ENCODE peak calls at places on chromosomes 4 and X, in six cellular contexts. One of them, this sample, is unnamed.

GRCh38 chr4:101458914-101459313 is 111.6 kb upstream of the PPP3CA start:
- DNase-seq in endothelial cell of umbilical vein: no peak
- DNase-seq in tibial artery: no peak
- DNase-seq in testis: no peak
- DNase-seq in IMR-90: peak
- DNase-seq in thyroid gland: no peak
- DNase-seq in this sample: peak

GRCh38 chr4:152500798-152501434 is 35.0 kb downstream of the FBXW7 start:
- DNase-seq in endothelial cell of umbilical vein: peak
- DNase-seq in tibial artery: no peak
- DNase-seq in testis: peak
- DNase-seq in IMR-90: peak
- DNase-seq in thyroid gland: peak
- DNase-seq in this sample: peak

GRCh38 chr4:38099908-38100407 is 139.8 kb downstream of the PTTG2 start:
- DNase-seq in endothelial cell of umbilical vein: peak
- DNase-seq in tibial artery: no peak
- DNase-seq in testis: no peak
- DNase-seq in IMR-90: peak
- DNase-seq in thyroid gland: no peak
- DNase-seq in this sample: no peak

GRCh38 chr4:40672528-40673522 is 43.2 kb upstream of the RBM47 start:
- DNase-seq in endothelial cell of umbilical vein: peak
- DNase-seq in tibial artery: peak
- DNase-seq in testis: peak
- DNase-seq in IMR-90: peak
- DNase-seq in thyroid gland: no peak
- DNase-seq in this sample: peak

GRCh38 chr4:85681194-85681803 is 206.3 kb downstream of the ARHGAP24 start:
- DNase-seq in endothelial cell of umbilical vein: no peak
- DNase-seq in tibial artery: peak
- DNase-seq in testis: peak
- DNase-seq in IMR-90: peak
- DNase-seq in thyroid gland: no peak
- DNase-seq in this sample: peak

GRCh38 chr4:171644430-171645057 is 168.7 kb upstream of the GALNTL6 start:
- DNase-seq in endothelial cell of umbilical vein: no peak
- DNase-seq in tibial artery: no peak
- DNase-seq in testis: peak
- DNase-seq in IMR-90: no peak
- DNase-seq in thyroid gland: no peak
- DNase-seq in this sample: no peak

GRCh38 chrX:153644356-153645125 is 2.5 kb upstream of the DUSP9 start:
- DNase-seq in endothelial cell of umbilical vein: no peak
- DNase-seq in tibial artery: no peak
- DNase-seq in testis: no peak
- DNase-seq in IMR-90: no peak
- DNase-seq in thyroid gland: no peak
- DNase-seq in this sample: peak

GRCh38 chr4:25815586-25815985 is 47.2 kb downstream of the SEL1L3 start:
- DNase-seq in endothelial cell of umbilical vein: no peak
- DNase-seq in tibial artery: no peak
- DNase-seq in testis: no peak
- DNase-seq in IMR-90: no peak
- DNase-seq in thyroid gland: no peak
- DNase-seq in this sample: peak

GRCh38 chr4:48065587-48066052 is 49.0 kb downstream of the NIPAL1 start:
- DNase-seq in endothelial cell of umbilical vein: no peak
- DNase-seq in tibial artery: no peak
- DNase-seq in testis: no peak
- DNase-seq in IMR-90: no peak
- DNase-seq in thyroid gland: no peak
- DNase-seq in this sample: no peak

GRCh38 chrX:38066934-38067333 is 60.6 kb downstream of the SYTL5 start:
- DNase-seq in endothelial cell of umbilical vein: peak
- DNase-seq in tibial artery: no peak
- DNase-seq in testis: no peak
- DNase-seq in IMR-90: no peak
- DNase-seq in thyroid gland: no peak
- DNase-seq in this sample: no peak

GRCh38 chr4:156374069-156374468 is 420.4 kb upstream of the CTSO start:
- DNase-seq in endothelial cell of umbilical vein: no peak
- DNase-seq in tibial artery: no peak
- DNase-seq in testis: no peak
- DNase-seq in IMR-90: no peak
- DNase-seq in thyroid gland: no peak
- DNase-seq in this sample: no peak

GRCh38 chrX:108945883-108946523 is 209.6 kb upstream of the IRS4 start:
- DNase-seq in endothelial cell of umbilical vein: no peak
- DNase-seq in tibial artery: no peak
- DNase-seq in testis: no peak
- DNase-seq in IMR-90: no peak
- DNase-seq in thyroid gland: no peak
- DNase-seq in this sample: no peak

GRCh38 chr4:147678796-147679549 is 5.0 kb downstream of the PRMT9 start:
- DNase-seq in endothelial cell of umbilical vein: no peak
- DNase-seq in tibial artery: no peak
- DNase-seq in testis: no peak
- DNase-seq in IMR-90: peak
- DNase-seq in thyroid gland: no peak
- DNase-seq in this sample: peak

GRCh38 chr4:159010563-159011260 is 92.2 kb upstream of the RAPGEF2 start:
- DNase-seq in endothelial cell of umbilical vein: no peak
- DNase-seq in tibial artery: peak
- DNase-seq in testis: no peak
- DNase-seq in IMR-90: peak
- DNase-seq in thyroid gland: peak
- DNase-seq in this sample: no peak

DNA sequence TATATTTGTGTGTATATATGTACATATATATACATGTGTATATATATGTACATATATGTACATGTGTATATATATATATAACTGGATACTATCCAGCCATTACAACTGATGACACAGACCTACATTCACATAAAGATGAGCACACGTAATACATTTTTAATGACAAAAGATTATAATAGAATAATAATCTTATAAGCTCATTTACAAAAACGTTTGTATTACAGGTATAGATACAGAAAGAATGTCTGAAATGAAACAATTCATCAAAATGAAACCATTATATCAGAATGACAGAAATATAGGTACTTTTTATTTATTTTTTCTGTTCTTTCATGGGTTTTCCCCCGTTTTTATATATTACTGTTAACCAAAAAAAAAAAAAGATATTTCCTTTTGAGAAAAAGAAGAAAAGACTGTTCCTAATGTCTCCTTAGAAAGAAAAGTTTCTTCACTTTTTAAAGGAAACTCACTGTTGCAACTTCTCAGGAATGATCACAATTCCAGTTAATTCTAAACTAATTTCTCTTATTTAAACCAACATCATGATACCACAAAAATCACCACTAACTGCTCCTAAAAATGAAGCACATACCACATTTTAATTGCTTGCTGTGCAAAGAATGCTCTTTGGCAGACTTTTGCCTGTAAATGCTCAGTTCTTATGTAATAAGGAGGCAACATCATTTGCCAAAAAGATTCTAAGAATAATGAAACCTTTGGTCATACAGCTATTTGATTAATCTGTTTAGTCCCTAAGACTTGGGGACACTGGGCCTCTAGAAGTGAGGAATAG is 18.9 kb downstream of the LEF1 start:
- DNase-seq in endothelial cell of umbilical vein: no peak
- DNase-seq in tibial artery: no peak
- DNase-seq in testis: no peak
- DNase-seq in IMR-90: no peak
- DNase-seq in thyroid gland: no peak
- DNase-seq in this sample: no peak
- H3K27ac ChIP-seq in endothelial cell of umbilical vein: no peak
- H3K27ac ChIP-seq in tibial artery: no peak
- H3K27ac ChIP-seq in testis: no peak
- H3K27ac ChIP-seq in IMR-90: no peak
- H3K27ac ChIP-seq in thyroid gland: no peak
- H3K27ac ChIP-seq in this sample: no peak

GRCh38 chr4:41990029-41990382 is 324 bp upstream of the SLC30A9 start:
- DNase-seq in endothelial cell of umbilical vein: no peak
- DNase-seq in tibial artery: no peak
- DNase-seq in testis: no peak
- DNase-seq in IMR-90: peak
- DNase-seq in thyroid gland: no peak
- DNase-seq in this sample: peak

GRCh38 chr4:41992967-41993857 is 2.9 kb downstream of the SLC30A9 start:
- DNase-seq in endothelial cell of umbilical vein: no peak
- DNase-seq in tibial artery: no peak
- DNase-seq in testis: no peak
- DNase-seq in IMR-90: no peak
- DNase-seq in thyroid gland: no peak
- DNase-seq in this sample: no peak

GRCh38 chr4:41994461-41994860 is 4.1 kb downstream of the SLC30A9 start:
- DNase-seq in endothelial cell of umbilical vein: no peak
- DNase-seq in tibial artery: no peak
- DNase-seq in testis: no peak
- DNase-seq in IMR-90: no peak
- DNase-seq in thyroid gland: no peak
- DNase-seq in this sample: no peak

GRCh38 chr4:41991916-41992767 is 1.8 kb downstream of the SLC30A9 start:
- DNase-seq in endothelial cell of umbilical vein: no peak
- DNase-seq in tibial artery: no peak
- DNase-seq in testis: no peak
- DNase-seq in IMR-90: peak
- DNase-seq in thyroid gland: no peak
- DNase-seq in this sample: peak

GRCh38 chr4:41990383-41991111 is at the start of gene SLC30A9:
- DNase-seq in endothelial cell of umbilical vein: peak
- DNase-seq in tibial artery: peak
- DNase-seq in testis: peak
- DNase-seq in IMR-90: peak
- DNase-seq in thyroid gland: peak
- DNase-seq in this sample: peak
- TF ChIP-seq CTCF in endothelial cell of umbilical vein: peak
- TF ChIP-seq CTCF in tibial artery: peak
- TF ChIP-seq CTCF in testis: peak
- TF ChIP-seq CTCF in IMR-90: peak
- TF ChIP-seq CTCF in thyroid gland: peak
- TF ChIP-seq CTCF in this sample: peak

GRCh38 chr4:36392916-36393315 is 111.5 kb downstream of the DTHD1 start:
- DNase-seq in endothelial cell of umbilical vein: no peak
- DNase-seq in tibial artery: no peak
- DNase-seq in testis: no peak
- DNase-seq in IMR-90: no peak
- DNase-seq in thyroid gland: no peak
- DNase-seq in this sample: no peak
- H3K27ac ChIP-seq in endothelial cell of umbilical vein: no peak
- H3K27ac ChIP-seq in tibial artery: no peak
- H3K27ac ChIP-seq in testis: no peak
- H3K27ac ChIP-seq in IMR-90: no peak
- H3K27ac ChIP-seq in thyroid gland: no peak
- H3K27ac ChIP-seq in this sample: no peak

GRCh38 chrX:125439194-125439849 is 119.7 kb downstream of the TEX13C start:
- DNase-seq in endothelial cell of umbilical vein: no peak
- DNase-seq in tibial artery: no peak
- DNase-seq in testis: no peak
- DNase-seq in IMR-90: no peak
- DNase-seq in thyroid gland: no peak
- DNase-seq in this sample: no peak

DNA sequence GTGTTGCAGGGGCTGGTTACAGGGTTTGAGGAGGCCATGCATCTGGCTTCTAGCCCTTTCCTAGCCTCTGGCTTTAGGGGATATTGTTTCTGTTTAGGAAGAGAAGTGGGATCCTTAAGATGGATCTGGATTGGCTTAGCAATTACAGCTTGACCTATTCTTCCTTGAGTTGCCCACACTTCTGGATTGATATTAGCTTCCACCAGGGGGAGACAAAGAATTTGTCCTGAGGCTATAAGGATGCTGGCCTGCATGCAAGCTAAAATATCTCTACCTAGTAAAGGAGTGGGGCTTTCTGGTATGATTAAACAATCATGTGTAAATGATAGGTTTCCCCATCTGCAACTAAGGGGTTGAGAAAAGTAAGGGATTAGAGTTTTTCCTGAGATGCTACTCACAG is 117.2 kb downstream of the TEX13C start:
- DNase-seq in endothelial cell of umbilical vein: no peak
- DNase-seq in tibial artery: no peak
- DNase-seq in testis: no peak
- DNase-seq in IMR-90: no peak
- DNase-seq in thyroid gland: no peak
- DNase-seq in this sample: peak
- TF ChIP-seq CTCF in endothelial cell of umbilical vein: no peak
- TF ChIP-seq CTCF in tibial artery: no peak
- TF ChIP-seq CTCF in testis: no peak
- TF ChIP-seq CTCF in IMR-90: peak
- TF ChIP-seq CTCF in thyroid gland: no peak
- TF ChIP-seq CTCF in this sample: no peak

GRCh38 chrX:45749375-45749774 is 548.7 kb upstream of the DIPK2B start:
- DNase-seq in endothelial cell of umbilical vein: peak
- DNase-seq in tibial artery: no peak
- DNase-seq in testis: peak
- DNase-seq in IMR-90: no peak
- DNase-seq in thyroid gland: peak
- DNase-seq in this sample: no peak

GRCh38 chrX:45751156-45751555 is 550.5 kb upstream of the DIPK2B start:
- DNase-seq in endothelial cell of umbilical vein: peak
- DNase-seq in tibial artery: no peak
- DNase-seq in testis: no peak
- DNase-seq in IMR-90: no peak
- DNase-seq in thyroid gland: no peak
- DNase-seq in this sample: no peak

GRCh38 chrX:45747905-45748304 is 547.2 kb upstream of the DIPK2B start:
- DNase-seq in endothelial cell of umbilical vein: no peak
- DNase-seq in tibial artery: no peak
- DNase-seq in testis: no peak
- DNase-seq in IMR-90: no peak
- DNase-seq in thyroid gland: peak
- DNase-seq in this sample: no peak

GRCh38 chrX:45750639-45751038 is 550.0 kb upstream of the DIPK2B start:
- DNase-seq in endothelial cell of umbilical vein: no peak
- DNase-seq in tibial artery: no peak
- DNase-seq in testis: no peak
- DNase-seq in IMR-90: no peak
- DNase-seq in thyroid gland: peak
- DNase-seq in this sample: no peak

DNA sequence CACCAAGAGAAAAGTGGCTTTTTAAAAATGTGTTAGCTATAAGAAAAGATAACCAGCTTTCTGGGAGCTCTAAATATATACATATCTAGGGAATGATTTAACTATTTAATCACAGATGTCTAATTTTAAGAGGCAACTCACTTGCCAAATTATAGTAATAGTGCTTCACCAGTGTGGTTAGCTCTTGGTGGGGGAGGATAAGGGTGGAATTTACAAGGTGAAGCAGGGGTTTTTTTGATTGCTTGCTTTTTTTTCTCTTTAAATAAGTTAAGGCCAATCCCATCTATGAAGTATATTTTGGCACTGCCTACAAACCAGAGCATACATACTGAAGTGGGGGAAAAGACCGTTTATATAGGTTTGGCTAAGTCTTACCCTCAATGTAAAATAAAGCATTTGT is 547.8 kb upstream of the DIPK2B start:
- DNase-seq in endothelial cell of umbilical vein: no peak
- DNase-seq in tibial artery: no peak
- DNase-seq in testis: no peak
- DNase-seq in IMR-90: no peak
- DNase-seq in thyroid gland: no peak
- DNase-seq in this sample: no peak
- H3K27ac ChIP-seq in endothelial cell of umbilical vein: peak
- H3K27ac ChIP-seq in tibial artery: no peak
- H3K27ac ChIP-seq in testis: no peak
- H3K27ac ChIP-seq in IMR-90: no peak
- H3K27ac ChIP-seq in thyroid gland: peak
- H3K27ac ChIP-seq in this sample: no peak